ENCODE peak calls at places on chromosomes 2 and 18, in six cellular contexts. O is kidney epithelial cell, S is lower lobe of right lung, Y is GM23338, I is tibial artery, C is PC-3. U is an unnamed sample.

GRCh38 chr2:15919716-15920444 is 20.5 kb upstream of the MYCN start:
- DNase-seq in C (peak; percentile 14), Y (no peak), I (no peak), S (no peak), O (no peak), U (peak; percentile 49)

GRCh38 chr2:135004005-135004746 is 43.1 kb downstream of the MAP3K19 start:
- DNase-seq in I (peak; percentile 74), O (peak; percentile 5), C (peak; percentile 84), Y (peak; percentile 86), S (peak; percentile 73), U (peak; percentile 51)

GRCh38 chr2:26652361-26653041 is 11.3 kb upstream of the CIB4 start:
- DNase-seq in O (no peak), I (peak; percentile 48), Y (no peak), C (no peak), S (no peak), U (no peak)

GRCh38 chr2:10534514-10535250 is 86.6 kb upstream of the ODC1 start:
- DNase-seq in C (peak; percentile 40), Y (no peak), I (peak; percentile 42), S (no peak), O (no peak), U (peak; percentile 34)

GRCh38 chr2:30301551-30301950 is 70.2 kb downstream of the LBH start:
- DNase-seq in Y (peak; percentile 69), S (no peak), C (peak; percentile 27), O (no peak), I (no peak), U (peak; percentile 52)

GRCh38 chr2:1971124-1971523 is 226.8 kb upstream of the PXDN start:
- DNase-seq in C (no peak), Y (no peak), O (no peak), I (no peak), S (no peak), U (no peak)

GRCh38 chr2:141728886-141729285 is 401.9 kb downstream of the LRP1B start:
- DNase-seq in Y (no peak), S (no peak), O (no peak), I (no peak), C (no peak), U (no peak)

GRCh38 chr2:27636766-27637165 is 7.9 kb downstream of the GPN1 start:
- DNase-seq in O (no peak), S (no peak), I (no peak), Y (no peak), C (no peak), U (peak; percentile 27)

GRCh38 chr2:229616433-229616832 is 97.9 kb downstream of the DNER start:
- DNase-seq in C (no peak), S (no peak), I (no peak), Y (no peak), O (no peak), U (no peak)

GRCh38 chr2:24855703-24856102 is 62.5 kb downstream of the CENPO start:
- DNase-seq in Y (no peak), I (peak; percentile 82), C (no peak), S (no peak), O (no peak), U (no peak)

GRCh38 chr2:15893689-15894325 is 46.5 kb upstream of the MYCN start:
- DNase-seq in O (no peak), C (no peak), S (no peak), I (no peak), Y (no peak), U (peak; percentile 89)

GRCh38 chr2:7601990-7602389 is 684.8 kb downstream of the RNF144A start:
- DNase-seq in S (no peak), Y (no peak), C (peak; percentile 51), O (no peak), I (no peak), U (no peak)

GRCh38 chr18:27184115-27185024 is 738 bp downstream of the CHST9 start:
- DNase-seq in O (no peak), I (no peak), Y (peak; percentile 75), S (no peak), C (no peak), U (no peak)

GRCh38 chr2:88199912-88200682 is 30.0 kb downstream of the THNSL2 start:
- DNase-seq in O (no peak), I (no peak), C (no peak), Y (peak; percentile 77), S (peak; percentile 72), U (peak; percentile 27)

GRCh38 chr18:75455249-75456183 is 28.0 kb upstream of the SMIM21 start:
- DNase-seq in C (no peak), Y (peak; percentile 57), I (no peak), S (no peak), O (no peak), U (no peak)

GRCh38 chr2:23426284-23426905 is 41.4 kb downstream of the KLHL29 start:
- DNase-seq in O (no peak), C (no peak), I (peak; percentile 94), S (no peak), Y (no peak), U (no peak)

GRCh38 chr2:47539228-47539627 is 136.3 kb downstream of the MSH2 start:
- DNase-seq in C (no peak), I (no peak), O (no peak), Y (peak; percentile 40), S (no peak), U (no peak)
- TF ChIP-seq CTCF in C (peak; percentile 24), I (no peak), O (peak; percentile 8), Y (peak; percentile 59), S (no peak), U (peak; percentile 4)

DNA sequence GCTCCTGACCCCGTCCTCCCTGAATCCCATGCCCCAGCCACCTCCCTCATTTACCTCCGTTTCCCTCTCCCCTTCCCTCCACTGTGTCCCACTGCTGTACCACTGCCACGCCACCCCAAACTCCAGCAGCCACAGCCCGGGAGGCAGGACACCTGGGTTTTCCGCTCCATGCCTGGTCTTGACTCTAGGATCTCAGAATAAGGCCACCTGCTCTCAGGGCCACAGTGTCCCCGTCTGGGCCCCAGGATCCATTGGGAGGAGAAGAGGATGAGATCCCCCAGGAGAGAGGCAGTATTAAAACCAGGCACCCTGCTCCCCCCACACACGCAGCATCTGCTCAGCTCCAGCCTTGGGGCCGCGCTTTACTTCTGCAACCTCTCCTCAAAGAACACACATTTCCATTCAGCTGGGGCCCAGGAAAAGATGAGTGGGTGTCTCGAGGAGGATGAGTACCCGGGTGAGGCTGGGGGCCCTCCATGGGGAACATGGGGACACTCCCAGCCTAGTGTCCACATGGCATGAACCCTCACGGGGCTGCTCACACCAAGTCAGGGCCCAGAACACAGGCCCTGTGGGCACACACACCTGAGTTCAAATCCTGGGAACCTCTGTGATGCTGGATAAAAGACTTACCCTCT is 32.8 kb upstream of the TNS1 start:
- DNase-seq in O (no peak), Y (no peak), I (peak; percentile 67), C (no peak), S (no peak), U (no peak)
- H3K4me3 ChIP-seq in O (no peak overlapping the region), Y (no peak overlapping the region), I (no peak overlapping the region), C (no peak overlapping the region), S (no peak overlapping the region), U (no peak overlapping the region)

GRCh38 chr2:113281920-113282746 is 3.4 kb upstream of the PAX8 start:
- DNase-seq in I (no peak), C (no peak), Y (no peak), O (peak; percentile 56), S (no peak), U (no peak)
- H3K27me3 ChIP-seq in I (no peaks in the 10 kb centered on the region), C (no peaks in the 10 kb centered on the region), Y (peaks cover 66% of the 10 kb centered on the region), O (no peaks in the 10 kb centered on the region), S (peaks cover 24% of the 10 kb centered on the region), U (peaks cover 7% of the 10 kb centered on the region)

GRCh38 chr18:24026457-24026856 is 11.9 kb downstream of the TTC39C start:
- DNase-seq in S (no peak), Y (no peak), I (no peak), C (peak; percentile 49), O (no peak), U (peak; percentile 74)

GRCh38 chr18:24021505-24021904 is 7.0 kb downstream of the TTC39C start:
- DNase-seq in S (no peak), Y (no peak), C (no peak), I (no peak), O (no peak), U (no peak)

GRCh38 chr18:24022141-24022540 is 7.6 kb downstream of the TTC39C start:
- DNase-seq in O (no peak), C (no peak), Y (no peak), S (no peak), I (no peak), U (no peak)

GRCh38 chr18:24024425-24024824 is 9.9 kb downstream of the TTC39C start:
- DNase-seq in S (no peak), I (no peak), Y (no peak), C (no peak), O (no peak), U (no peak)

DNA sequence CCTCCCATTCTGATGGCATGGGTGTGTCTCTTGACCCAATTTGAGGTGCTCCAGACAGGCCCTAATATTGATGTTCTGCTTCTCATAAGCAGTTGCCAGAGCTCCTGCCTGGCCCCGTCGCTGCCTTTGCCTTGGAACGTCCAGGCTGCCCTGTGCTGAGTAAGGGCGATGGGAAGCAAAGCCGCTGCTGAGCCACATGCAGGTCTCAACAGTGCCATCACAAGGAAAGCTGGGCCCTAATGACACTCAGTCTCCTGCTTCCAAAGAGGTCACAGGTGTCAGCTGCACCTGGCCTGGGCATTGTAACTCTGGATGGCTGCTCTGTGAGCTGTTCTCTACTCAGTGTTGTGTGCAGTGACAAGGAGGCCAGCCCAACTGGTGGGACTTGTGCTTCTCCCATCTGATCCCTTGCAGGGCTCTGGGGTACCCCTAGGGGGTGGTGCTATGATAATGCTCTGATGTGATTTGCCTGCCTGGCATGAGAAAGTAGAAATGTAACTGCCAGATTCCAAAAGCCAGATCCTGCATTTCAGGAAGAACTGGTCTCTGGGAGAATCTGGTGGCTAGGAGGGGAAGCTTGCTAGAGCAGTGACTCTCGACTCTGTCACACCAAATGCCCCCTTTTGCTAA is 8.7 kb downstream of the TTC39C start:
- DNase-seq in S (no peak), O (no peak), I (no peak), C (peak; percentile 88), Y (peak; percentile 86), U (peak; percentile 46)
- TF ChIP-seq CTCF in S (no peak), O (no peak), I (no peak), C (no peak), Y (peak; percentile 52), U (peak; percentile 25)

GRCh38 chr2:224222320-224222719 is 179.6 kb downstream of the FAM124B start:
- DNase-seq in C (peak; percentile 30), Y (peak; percentile 34), I (no peak), S (no peak), O (no peak), U (peak; percentile 48)
- H3K4me3 ChIP-seq in C (no peak overlapping the region), Y (no peak overlapping the region), I (no peak overlapping the region), S (no peak overlapping the region), O (no peak overlapping the region), U (no peak overlapping the region)

U was measured in bronchial epithelial cell.